ENCODE peak calls at places on chromosomes 4 and X, in nine cellular contexts. D is A549, G is suprapubic skin, M is tibial nerve, R is H1, C is stomach, T is transverse colon, L is esophagus muscularis mucosa, A is sigmoid colon. J is an unnamed sample.

GRCh38 chr4:174444390-174444789 is 77.9 kb downstream of the HPGD start:
- DNase-seq in A (no peak), G (no peak), T (no peak), M (no peak), D (no peak), R (no peak), C (no peak), L (no peak), J (no peak)

GRCh38 chrX:129981752-129982299 is 609 bp upstream of the BCORL1 start:
- DNase-seq in M (no peak), A (no peak), T (peak; percentile 19), G (no peak), D (no peak), R (no peak), C (no peak), L (no peak), J (no peak)

GRCh38 chr4:4506961-4507360 is 34.9 kb downstream of the STX18 start:
- DNase-seq in T (peak; percentile 22), C (no peak), D (no peak), G (no peak), L (no peak), M (no peak), A (peak; percentile 71), R (no peak), J (peak; percentile 54)

GRCh38 chr4:48854982-48855381 is 24.1 kb downstream of the OCIAD1 start:
- DNase-seq in C (no peak), L (no peak), R (no peak), T (no peak), G (no peak), A (no peak), M (no peak), D (no peak), J (no peak)

GRCh38 chr4:146095091-146095690 is 80.3 kb upstream of the LSM6 start:
- DNase-seq in M (no peak), L (no peak), G (no peak), A (no peak), R (peak; percentile 59), D (peak; percentile 46), T (peak; percentile 46), C (no peak), J (no peak)

GRCh38 chr4:117479673-117480072 is 394.3 kb upstream of the TRAM1L1 start:
- DNase-seq in R (no peak), L (no peak), A (no peak), D (no peak), T (no peak), M (no peak), C (no peak), G (no peak), J (no peak)

GRCh38 chrX:41621236-41621651 is 67.5 kb upstream of the GPR34 start:
- DNase-seq in D (peak; percentile 73), C (no peak), T (no peak), R (no peak), M (no peak), A (no peak), L (no peak), G (no peak), J (no peak)

GRCh38 chr4:74206088-74206826 is 48.3 kb downstream of the MTHFD2L start:
- DNase-seq in M (no peak), D (no peak), R (no peak), T (no peak), G (no peak), L (no peak), A (no peak), C (no peak), J (no peak)

GRCh38 chr4:184802203-184803015 is 23.4 kb downstream of the ACSL1 start:
- DNase-seq in M (no peak), C (no peak), D (no peak), A (no peak), G (no peak), T (no peak), L (no peak), R (no peak), J (no peak)

GRCh38 chr4:23322732-23323131 is 567.1 kb downstream of the PPARGC1A start:
- DNase-seq in G (no peak), L (no peak), D (no peak), A (no peak), T (no peak), R (no peak), C (no peak), M (no peak), J (no peak)

GRCh38 chr4:42608551-42608950 is 48.4 kb downstream of the ATP8A1 start:
- DNase-seq in D (no peak), T (no peak), G (no peak), A (no peak), C (no peak), R (no peak), M (no peak), L (no peak), J (no peak)

GRCh38 chrX:43973249-43973672 is at the start of gene NDP:
- DNase-seq in A (no peak), M (no peak), G (no peak), T (no peak), L (no peak), R (no peak), C (no peak), D (no peak), J (no peak)

GRCh38 chrX:23616361-23616760 is 50.9 kb upstream of the PRDX4 start:
- DNase-seq in A (no peak), T (no peak), C (no peak), M (no peak), L (no peak), R (no peak), D (peak; percentile 25), G (no peak), J (no peak)

GRCh38 chr4:43331226-43332078 is 438.9 kb downstream of the GRXCR1 start:
- DNase-seq in T (no peak), C (no peak), L (no peak), M (no peak), R (no peak), A (no peak), G (no peak), D (no peak), J (no peak)

GRCh38 chrX:110055616-110056015 is 52.7 kb downstream of the TMEM164 start:
- DNase-seq in R (no peak), L (no peak), G (no peak), M (no peak), A (no peak), T (no peak), D (no peak), C (no peak), J (no peak)

GRCh38 chr4:22191565-22192301 is 243.2 kb upstream of the KCNIP4 start:
- DNase-seq in C (no peak), L (no peak), M (no peak), A (no peak), T (no peak), G (no peak), R (peak; percentile 45), D (no peak), J (no peak)

GRCh38 chr4:156503119-156503518 is 468.5 kb downstream of the PDGFC start:
- DNase-seq in T (no peak), D (no peak), L (no peak), A (no peak), G (no peak), C (no peak), M (no peak), R (no peak), J (no peak)

GRCh38 chr4:89868999-89869589 is 25.6 kb upstream of the MMRN1 start:
- DNase-seq in L (no peak), R (no peak), D (no peak), G (no peak), C (no peak), M (no peak), A (no peak), T (no peak), J (no peak)

GRCh38 chr4:80336582-80336981 is 1.1 kb downstream of the CFAP299 start:
- DNase-seq in A (peak; percentile 57), L (no peak), C (no peak), R (peak; percentile 50), M (no peak), D (peak; percentile 26), T (peak; percentile 14), G (no peak), J (no peak)

GRCh38 chr4:68985442-68985841 is 33.8 kb upstream of the UGT2A3 start:
- DNase-seq in A (no peak), T (no peak), R (no peak), C (no peak), D (no peak), M (no peak), L (no peak), G (no peak), J (no peak)

GRCh38 chr4:30753316-30753715 is 33.1 kb downstream of the PCDH7 start:
- DNase-seq in C (no peak), G (no peak), L (no peak), A (no peak), T (no peak), R (no peak), M (no peak), D (no peak), J (no peak)
- H3K27ac ChIP-seq in C (peak overlapping the region; percentile 3), G (no peak overlapping the region), L (peak overlapping the region; percentile 72), A (peak overlapping the region; percentile 71), T (peak overlapping the region; percentile 45), R (no peak overlapping the region), M (no peak overlapping the region), D (no peak overlapping the region), J (no peak overlapping the region)

DNA sequence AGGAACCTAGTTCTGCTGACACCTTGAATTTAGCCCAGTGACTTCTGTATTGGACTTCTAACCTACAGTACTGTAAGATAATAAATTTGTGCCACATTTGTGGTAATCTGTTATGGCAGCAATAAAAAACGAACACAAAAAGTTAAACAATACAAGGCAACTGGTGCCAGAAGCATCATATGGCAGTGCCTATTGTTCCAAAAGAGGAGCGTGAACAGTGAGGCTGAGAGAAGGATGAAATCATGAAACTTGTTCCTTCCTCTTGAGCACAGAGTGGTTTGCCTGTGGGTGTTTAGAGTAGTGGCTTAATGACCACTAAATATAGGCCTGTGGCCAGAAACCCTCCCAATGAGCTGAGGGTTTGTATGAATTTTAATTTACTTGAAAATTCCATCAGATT is 69.7 kb upstream of the PGRMC2 start:
- DNase-seq in R (no peak), M (no peak), G (no peak), C (no peak), D (no peak), A (no peak), T (no peak), L (no peak), J (no peak)
- TF ChIP-seq EP300 in R (no peak), M (no peak), G (no peak), C (no peak), D (no peak), A (no peak), T (no peak), L (no peak), J (no peak)

GRCh38 chr4:2963185-2964076 is at the start of the genes GRK4 and NOP14:
- DNase-seq in L (peak; percentile 98), C (peak; percentile 99), R (peak; percentile 93), M (peak; percentile 96), A (peak; percentile 99), D (peak; percentile 97), T (peak; percentile 98), G (peak; percentile 99), J (peak; percentile 98)
- TF ChIP-seq POLR2A in L (peak; percentile 18), C (no peak), R (no peak), M (peak; percentile 67), A (no peak), D (peak; percentile 55), T (peak; percentile 72), G (peak; percentile 69), J (peak; percentile 43)

DNA sequence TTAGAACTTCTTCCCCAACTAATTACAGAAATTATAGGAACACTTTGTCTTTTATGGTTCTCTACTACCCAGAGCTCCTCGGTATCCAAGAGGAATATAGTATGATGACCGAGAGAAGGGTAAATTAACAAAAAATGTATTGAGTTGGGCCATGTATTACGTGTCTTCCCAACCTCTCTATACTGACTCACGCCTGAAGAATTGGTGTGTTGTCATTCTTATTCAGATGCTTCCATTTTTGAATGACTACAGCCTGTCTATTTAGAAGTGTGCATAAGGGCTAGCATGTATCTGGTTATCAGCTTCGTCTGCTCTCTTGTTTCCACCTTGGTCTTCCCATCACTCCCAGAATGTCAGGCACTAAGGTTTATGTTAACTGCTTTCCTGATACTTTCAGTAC is 24.5 kb upstream of the SCD5 start:
- DNase-seq in R (no peak), D (no peak), L (no peak), A (no peak), G (no peak), T (no peak), M (no peak), C (no peak), J (no peak)
- H3K27ac ChIP-seq in R (no peak overlapping the region), D (no peak overlapping the region), L (no peak overlapping the region), A (no peak overlapping the region), G (no peak overlapping the region), T (no peak overlapping the region), M (no peak overlapping the region), C (no peak overlapping the region), J (no peak overlapping the region)

J was measured in ovary.